ENCODE peak calls at places on chromosomes 13 and 19, in nine cellular contexts. One of them, this sample, is unnamed.

GRCh38 chr13:100547805-100548204 is 40.8 kb downstream of the GGACT start:
- DNase-seq in stomach: no peak
- DNase-seq in prostate gland: peak
- DNase-seq in transverse colon: no peak
- DNase-seq in suprapubic skin: no peak
- DNase-seq in HL-60: no peak
- DNase-seq in HepG2: no peak
- DNase-seq in breast epithelium: no peak
- DNase-seq in SK-N-SH: peak
- DNase-seq in this sample: no peak

GRCh38 chr13:20489185-20489820 is 36.4 kb downstream of the CRYL1 start:
- DNase-seq in HL-60: no peak
- DNase-seq in prostate gland: peak
- DNase-seq in stomach: peak
- DNase-seq in transverse colon: peak
- DNase-seq in SK-N-SH: no peak
- DNase-seq in suprapubic skin: no peak
- DNase-seq in HepG2: no peak
- DNase-seq in breast epithelium: no peak
- DNase-seq in this sample: no peak

GRCh38 chr19:56671613-56671994 is at the start of gene ZNF835:
- DNase-seq in stomach: peak
- DNase-seq in transverse colon: peak
- DNase-seq in SK-N-SH: peak
- DNase-seq in HL-60: peak
- DNase-seq in HepG2: no peak
- DNase-seq in suprapubic skin: peak
- DNase-seq in prostate gland: peak
- DNase-seq in breast epithelium: peak
- DNase-seq in this sample: no peak

GRCh38 chr13:77521595-77522367 is 13.7 kb upstream of the SCEL start:
- DNase-seq in transverse colon: no peak
- DNase-seq in HepG2: no peak
- DNase-seq in breast epithelium: no peak
- DNase-seq in SK-N-SH: no peak
- DNase-seq in stomach: peak
- DNase-seq in prostate gland: peak
- DNase-seq in HL-60: no peak
- DNase-seq in suprapubic skin: no peak
- DNase-seq in this sample: no peak

GRCh38 chr19:14517446-14517839 is 754 bp downstream of the DNAJB1 start:
- DNase-seq in transverse colon: peak
- DNase-seq in stomach: no peak
- DNase-seq in breast epithelium: no peak
- DNase-seq in HL-60: no peak
- DNase-seq in prostate gland: no peak
- DNase-seq in HepG2: no peak
- DNase-seq in suprapubic skin: no peak
- DNase-seq in SK-N-SH: no peak
- DNase-seq in this sample: no peak

GRCh38 chr19:6220385-6221191 is 59.2 kb downstream of the MLLT1 start:
- DNase-seq in transverse colon: peak
- DNase-seq in HL-60: no peak
- DNase-seq in HepG2: no peak
- DNase-seq in suprapubic skin: peak
- DNase-seq in stomach: no peak
- DNase-seq in prostate gland: no peak
- DNase-seq in breast epithelium: no peak
- DNase-seq in SK-N-SH: no peak
- DNase-seq in this sample: no peak

GRCh38 chr13:46119883-46120614 is 15.2 kb upstream of the CPB2 start:
- DNase-seq in suprapubic skin: no peak
- DNase-seq in HepG2: no peak
- DNase-seq in HL-60: no peak
- DNase-seq in SK-N-SH: no peak
- DNase-seq in transverse colon: no peak
- DNase-seq in prostate gland: no peak
- DNase-seq in stomach: no peak
- DNase-seq in breast epithelium: no peak
- DNase-seq in this sample: no peak

GRCh38 chr19:47863514-47863936 is 4.5 kb downstream of the TPRX2 start:
- DNase-seq in prostate gland: peak
- DNase-seq in stomach: peak
- DNase-seq in breast epithelium: peak
- DNase-seq in HL-60: peak
- DNase-seq in SK-N-SH: peak
- DNase-seq in HepG2: peak
- DNase-seq in suprapubic skin: peak
- DNase-seq in transverse colon: peak
- DNase-seq in this sample: peak

GRCh38 chr19:44746616-44746945 is 1.9 kb upstream of the BCL3 start:
- DNase-seq in transverse colon: no peak
- DNase-seq in HepG2: no peak
- DNase-seq in suprapubic skin: no peak
- DNase-seq in SK-N-SH: no peak
- DNase-seq in breast epithelium: no peak
- DNase-seq in prostate gland: no peak
- DNase-seq in stomach: no peak
- DNase-seq in HL-60: no peak
- DNase-seq in this sample: no peak

GRCh38 chr13:51027644-51028043 is 83.4 kb downstream of the C13orf42 start:
- DNase-seq in prostate gland: no peak
- DNase-seq in suprapubic skin: no peak
- DNase-seq in stomach: no peak
- DNase-seq in HL-60: no peak
- DNase-seq in breast epithelium: no peak
- DNase-seq in transverse colon: no peak
- DNase-seq in SK-N-SH: no peak
- DNase-seq in HepG2: no peak
- DNase-seq in this sample: no peak

GRCh38 chr13:27358420-27358819 is 66.0 kb upstream of the GTF3A start:
- DNase-seq in breast epithelium: no peak
- DNase-seq in prostate gland: no peak
- DNase-seq in stomach: no peak
- DNase-seq in SK-N-SH: no peak
- DNase-seq in HepG2: no peak
- DNase-seq in transverse colon: no peak
- DNase-seq in suprapubic skin: no peak
- DNase-seq in HL-60: no peak
- DNase-seq in this sample: no peak

GRCh38 chr13:68713394-68713793 is 1394.2 kb upstream of the ATXN8OS start:
- DNase-seq in breast epithelium: no peak
- DNase-seq in prostate gland: no peak
- DNase-seq in transverse colon: no peak
- DNase-seq in stomach: no peak
- DNase-seq in SK-N-SH: no peak
- DNase-seq in HepG2: no peak
- DNase-seq in suprapubic skin: no peak
- DNase-seq in HL-60: no peak
- DNase-seq in this sample: no peak
- TF ChIP-seq POLR2AphosphoS5 in breast epithelium: no peak
- TF ChIP-seq POLR2AphosphoS5 in prostate gland: no peak
- TF ChIP-seq POLR2AphosphoS5 in transverse colon: no peak
- TF ChIP-seq POLR2AphosphoS5 in stomach: no peak
- TF ChIP-seq POLR2AphosphoS5 in SK-N-SH: no peak
- TF ChIP-seq POLR2AphosphoS5 in HepG2: no peak
- TF ChIP-seq POLR2AphosphoS5 in suprapubic skin: no peak
- TF ChIP-seq POLR2AphosphoS5 in HL-60: no peak
- TF ChIP-seq POLR2AphosphoS5 in this sample: no peak

GRCh38 chr13:97432232-97432916 is 1.6 kb upstream of the RAP2A start:
- DNase-seq in transverse colon: no peak
- DNase-seq in suprapubic skin: no peak
- DNase-seq in breast epithelium: no peak
- DNase-seq in HepG2: no peak
- DNase-seq in stomach: no peak
- DNase-seq in HL-60: no peak
- DNase-seq in prostate gland: no peak
- DNase-seq in SK-N-SH: no peak
- DNase-seq in this sample: no peak

GRCh38 chr13:97426695-97427094 is 7.3 kb upstream of the RAP2A start:
- DNase-seq in prostate gland: no peak
- DNase-seq in HepG2: peak
- DNase-seq in stomach: no peak
- DNase-seq in transverse colon: no peak
- DNase-seq in breast epithelium: no peak
- DNase-seq in SK-N-SH: no peak
- DNase-seq in HL-60: no peak
- DNase-seq in suprapubic skin: no peak
- DNase-seq in this sample: no peak

GRCh38 chr13:97431365-97431764 is 2.6 kb upstream of the RAP2A start:
- DNase-seq in HepG2: no peak
- DNase-seq in suprapubic skin: no peak
- DNase-seq in transverse colon: no peak
- DNase-seq in HL-60: no peak
- DNase-seq in SK-N-SH: no peak
- DNase-seq in stomach: no peak
- DNase-seq in prostate gland: no peak
- DNase-seq in breast epithelium: no peak
- DNase-seq in this sample: no peak

GRCh38 chr13:97430296-97430695 is 3.7 kb upstream of the RAP2A start:
- DNase-seq in HL-60: no peak
- DNase-seq in transverse colon: no peak
- DNase-seq in SK-N-SH: no peak
- DNase-seq in suprapubic skin: no peak
- DNase-seq in stomach: no peak
- DNase-seq in HepG2: no peak
- DNase-seq in breast epithelium: no peak
- DNase-seq in prostate gland: no peak
- DNase-seq in this sample: no peak

GRCh38 chr13:97429681-97430081 is 4.3 kb upstream of the RAP2A start:
- DNase-seq in breast epithelium: no peak
- DNase-seq in HepG2: no peak
- DNase-seq in HL-60: no peak
- DNase-seq in SK-N-SH: no peak
- DNase-seq in prostate gland: no peak
- DNase-seq in suprapubic skin: no peak
- DNase-seq in transverse colon: no peak
- DNase-seq in stomach: no peak
- DNase-seq in this sample: no peak
- TF ChIP-seq POLR2AphosphoS5 in breast epithelium: no peak
- TF ChIP-seq POLR2AphosphoS5 in HepG2: no peak
- TF ChIP-seq POLR2AphosphoS5 in HL-60: no peak
- TF ChIP-seq POLR2AphosphoS5 in SK-N-SH: no peak
- TF ChIP-seq POLR2AphosphoS5 in prostate gland: peak
- TF ChIP-seq POLR2AphosphoS5 in suprapubic skin: no peak
- TF ChIP-seq POLR2AphosphoS5 in transverse colon: no peak
- TF ChIP-seq POLR2AphosphoS5 in stomach: no peak
- TF ChIP-seq POLR2AphosphoS5 in this sample: no peak

GRCh38 chr13:39751805-39752204 is 96.3 kb downstream of the COG6 start:
- DNase-seq in stomach: no peak
- DNase-seq in suprapubic skin: no peak
- DNase-seq in SK-N-SH: no peak
- DNase-seq in transverse colon: no peak
- DNase-seq in prostate gland: no peak
- DNase-seq in HL-60: no peak
- DNase-seq in HepG2: no peak
- DNase-seq in breast epithelium: no peak
- DNase-seq in this sample: no peak
- TF ChIP-seq POLR2AphosphoS5 in stomach: no peak
- TF ChIP-seq POLR2AphosphoS5 in suprapubic skin: no peak
- TF ChIP-seq POLR2AphosphoS5 in SK-N-SH: no peak
- TF ChIP-seq POLR2AphosphoS5 in transverse colon: no peak
- TF ChIP-seq POLR2AphosphoS5 in prostate gland: no peak
- TF ChIP-seq POLR2AphosphoS5 in HL-60: no peak
- TF ChIP-seq POLR2AphosphoS5 in HepG2: no peak
- TF ChIP-seq POLR2AphosphoS5 in breast epithelium: no peak
- TF ChIP-seq POLR2AphosphoS5 in this sample: no peak

GRCh38 chr19:46303702-46304397 is 7.0 kb downstream of the HIF3A start:
- DNase-seq in suprapubic skin: no peak
- DNase-seq in HL-60: no peak
- DNase-seq in SK-N-SH: peak
- DNase-seq in stomach: peak
- DNase-seq in prostate gland: no peak
- DNase-seq in breast epithelium: peak
- DNase-seq in HepG2: no peak
- DNase-seq in transverse colon: peak
- DNase-seq in this sample: no peak
- TF ChIP-seq POLR2AphosphoS5 in suprapubic skin: no peak
- TF ChIP-seq POLR2AphosphoS5 in HL-60: no peak
- TF ChIP-seq POLR2AphosphoS5 in SK-N-SH: no peak
- TF ChIP-seq POLR2AphosphoS5 in stomach: peak
- TF ChIP-seq POLR2AphosphoS5 in prostate gland: no peak
- TF ChIP-seq POLR2AphosphoS5 in breast epithelium: no peak
- TF ChIP-seq POLR2AphosphoS5 in HepG2: no peak
- TF ChIP-seq POLR2AphosphoS5 in transverse colon: peak
- TF ChIP-seq POLR2AphosphoS5 in this sample: no peak

DNA sequence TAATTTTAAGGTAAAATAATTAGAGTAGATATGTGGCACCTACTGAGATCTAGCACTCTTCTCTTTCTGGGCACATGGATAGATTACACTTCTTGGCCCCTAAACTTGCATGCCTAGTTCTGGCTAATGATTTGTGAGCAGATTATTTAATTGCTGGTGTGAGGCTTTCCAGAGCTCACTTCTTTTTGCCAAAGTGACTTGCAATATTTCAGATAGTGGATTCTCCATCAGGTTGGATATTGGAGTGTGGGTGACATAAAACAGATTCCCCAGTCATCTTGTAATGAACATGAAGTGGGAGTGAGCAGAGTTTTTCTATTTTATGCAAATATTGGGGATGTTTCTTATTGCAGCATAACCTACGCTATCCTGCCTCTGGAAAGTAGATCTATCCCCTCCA is 247.9 kb downstream of the KLF5 start:
- DNase-seq in breast epithelium: no peak
- DNase-seq in prostate gland: no peak
- DNase-seq in stomach: no peak
- DNase-seq in suprapubic skin: no peak
- DNase-seq in HepG2: no peak
- DNase-seq in HL-60: no peak
- DNase-seq in SK-N-SH: no peak
- DNase-seq in transverse colon: no peak
- DNase-seq in this sample: no peak
- TF ChIP-seq POLR2AphosphoS5 in breast epithelium: no peak
- TF ChIP-seq POLR2AphosphoS5 in prostate gland: no peak
- TF ChIP-seq POLR2AphosphoS5 in stomach: no peak
- TF ChIP-seq POLR2AphosphoS5 in suprapubic skin: no peak
- TF ChIP-seq POLR2AphosphoS5 in HepG2: no peak
- TF ChIP-seq POLR2AphosphoS5 in HL-60: no peak
- TF ChIP-seq POLR2AphosphoS5 in SK-N-SH: no peak
- TF ChIP-seq POLR2AphosphoS5 in transverse colon: peak
- TF ChIP-seq POLR2AphosphoS5 in this sample: no peak

DNA sequence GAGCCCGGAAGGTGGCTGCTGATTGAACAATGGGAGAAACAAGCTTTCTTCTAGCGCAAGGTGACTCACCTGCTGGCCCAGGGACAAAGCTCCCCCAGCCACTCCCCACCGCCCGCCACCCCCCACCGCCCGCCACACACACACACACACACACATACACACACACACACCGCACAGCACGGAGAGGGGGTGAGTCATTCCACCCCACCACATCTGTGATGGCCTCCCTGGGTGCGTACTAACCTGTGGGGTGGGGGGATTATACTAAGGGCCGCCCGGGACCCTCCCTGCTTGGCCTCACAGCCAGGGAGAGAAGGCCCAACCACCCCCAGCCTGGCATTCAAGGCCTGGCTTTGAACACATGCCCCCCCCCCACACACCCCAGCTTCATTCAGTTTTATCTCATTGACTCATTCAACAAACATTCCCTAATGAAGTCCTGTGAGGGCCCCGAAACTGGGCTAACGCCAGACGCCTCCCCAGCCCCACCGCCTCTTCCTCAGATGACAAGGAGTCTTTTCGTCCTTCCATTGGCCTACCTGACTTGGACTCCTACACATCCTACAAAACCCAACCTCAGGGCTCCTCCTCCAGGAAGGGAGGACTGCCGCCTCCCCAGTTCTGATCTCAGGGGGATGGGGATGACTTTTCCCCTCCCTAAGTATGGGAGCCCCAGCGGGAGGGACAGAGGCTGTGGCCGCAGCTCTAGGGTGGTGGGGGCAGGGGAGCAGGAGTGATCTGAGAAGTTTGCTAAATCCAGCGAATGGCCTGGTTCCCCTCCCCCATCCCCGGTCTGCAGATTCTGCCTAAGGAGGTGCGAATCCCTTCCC is 5.8 kb upstream of the ONECUT3 start:
- DNase-seq in prostate gland: no peak
- DNase-seq in breast epithelium: no peak
- DNase-seq in SK-N-SH: no peak
- DNase-seq in suprapubic skin: no peak
- DNase-seq in stomach: peak
- DNase-seq in transverse colon: no peak
- DNase-seq in HepG2: peak
- DNase-seq in HL-60: no peak
- DNase-seq in this sample: peak
- TF ChIP-seq POLR2AphosphoS5 in prostate gland: no peak
- TF ChIP-seq POLR2AphosphoS5 in breast epithelium: no peak
- TF ChIP-seq POLR2AphosphoS5 in SK-N-SH: no peak
- TF ChIP-seq POLR2AphosphoS5 in suprapubic skin: no peak
- TF ChIP-seq POLR2AphosphoS5 in stomach: no peak
- TF ChIP-seq POLR2AphosphoS5 in transverse colon: no peak
- TF ChIP-seq POLR2AphosphoS5 in HepG2: no peak
- TF ChIP-seq POLR2AphosphoS5 in HL-60: no peak
- TF ChIP-seq POLR2AphosphoS5 in this sample: no peak

This sample was measured in GM12892.